ENCODE peak calls at places on chromosomes 1 and 21, in six cellular contexts. N is uterus, D is tibial nerve, L is ovary, Y is IMR-90, G is HCT116. P is an unnamed sample.
A peak's percentile ranks its signal among the peaks of the same experiment; 100 is the strongest.

GRCh38 chr1:215421772-215422171 is 145.3 kb upstream of the KCTD3 start:
- DNase-seq in N (no peak), D (no peak), L (no peak), Y (no peak), G (no peak), P (no peak)

GRCh38 chr1:53063744-53064515 is 1.9 kb downstream of the PODN start:
- DNase-seq in N (no peak), D (no peak), L (peak; percentile 11), Y (no peak), G (no peak), P (no peak)

GRCh38 chr1:171940373-171940772 is 99.1 kb downstream of the DNM3 start:
- DNase-seq in N (no peak), D (no peak), L (no peak), Y (no peak), G (no peak), P (no peak)

GRCh38 chr1:226268421-226269124 is 40.4 kb downstream of the LIN9 start:
- DNase-seq in N (no peak), D (no peak), L (no peak), Y (peak; percentile 75), G (no peak), P (no peak)

GRCh38 chr1:226365831-226366231 is 42.1 kb downstream of the PARP1 start:
- DNase-seq in N (no peak), D (no peak), L (no peak), Y (peak; percentile 86), G (no peak), P (no peak)

GRCh38 chr1:198699167-198700015 is 60.6 kb downstream of the PTPRC start:
- DNase-seq in N (no peak), D (no peak), L (no peak), Y (peak; percentile 28), G (peak; percentile 59), P (peak; percentile 85)

GRCh38 chr1:227753999-227754764 is 18.9 kb downstream of the SNAP47 start:
- DNase-seq in N (no peak), D (no peak), L (peak; percentile 59), Y (peak; percentile 64), G (no peak), P (no peak)

GRCh38 chr1:162056043-162056442 is 13.4 kb upstream of the NOS1AP start:
- DNase-seq in N (peak; percentile 37), D (peak; percentile 31), L (peak; percentile 37), Y (peak; percentile 67), G (peak; percentile 74), P (no peak)

GRCh38 chr1:151539321-151540020 is 638 bp upstream of the TUFT1 start:
- DNase-seq in N (peak; percentile 71), D (peak; percentile 28), L (peak; percentile 81), Y (peak; percentile 96), G (peak; percentile 95), P (no peak)

GRCh38 chr1:116826818-116827606 is 72.8 kb downstream of the CD2 start:
- DNase-seq in N (no peak), D (no peak), L (no peak), Y (peak; percentile 7), G (no peak), P (no peak)

GRCh38 chr1:75092141-75092540 is 42.0 kb upstream of the LHX8 start:
- DNase-seq in N (no peak), D (no peak), L (no peak), Y (no peak), G (no peak), P (no peak)

GRCh38 chr21:23853796-23854379 is 1753.4 kb downstream of the MRPL39 start:
- DNase-seq in N (no peak), D (no peak), L (no peak), Y (peak; percentile 31), G (no peak), P (no peak)

GRCh38 chr1:9196129-9197040 is 38.2 kb upstream of the H6PD start:
- DNase-seq in N (peak; percentile 72), D (peak; percentile 83), L (peak; percentile 81), Y (peak; percentile 94), G (no peak), P (no peak)

GRCh38 chr1:222047370-222047769 is 305.5 kb upstream of the DUSP10 start:
- DNase-seq in N (no peak), D (no peak), L (no peak), Y (no peak), G (no peak), P (no peak)

GRCh38 chr1:97632075-97632474 is 288.8 kb downstream of the DPYD start:
- DNase-seq in N (no peak), D (no peak), L (no peak), Y (peak; percentile 60), G (no peak), P (no peak)

GRCh38 chr1:147388969-147389368 is 146.5 kb downstream of the CHD1L start:
- DNase-seq in N (no peak), D (no peak), L (no peak), Y (no peak), G (no peak), P (no peak)

GRCh38 chr1:1001631-1002300 is 1.9 kb upstream of the HES4 start:
- DNase-seq in N (peak; percentile 84), D (peak; percentile 42), L (peak; percentile 81), Y (peak; percentile 51), G (peak; percentile 46), P (peak; percentile 98)

GRCh38 chr1:70331962-70332361 is 22.6 kb downstream of the ANKRD13C start:
- DNase-seq in N (no peak), D (no peak), L (no peak), Y (no peak), G (no peak), P (no peak)

GRCh38 chr1:63487336-63488065 is 35.5 kb downstream of the ITGB3BP start:
- DNase-seq in N (no peak), D (no peak), L (no peak), Y (peak; percentile 91), G (no peak), P (no peak)

GRCh38 chr1:89607888-89608626 is 24.9 kb upstream of the LRRC8C start:
- DNase-seq in N (no peak), D (no peak), L (no peak), Y (peak; percentile 31), G (no peak), P (no peak)

GRCh38 chr1:212529211-212529731 is 79.3 kb upstream of the ATF3 start:
- DNase-seq in N (no peak), D (no peak), L (no peak), Y (peak; percentile 61), G (no peak), P (no peak)

GRCh38 chr1:79323240-79324025 is 316.9 kb upstream of the ADGRL4 start:
- DNase-seq in N (no peak), D (no peak), L (no peak), Y (peak; percentile 100), G (peak; percentile 12), P (no peak)

GRCh38 chr1:40638097-40639036 is 27.1 kb downstream of the RIMS3 start:
- DNase-seq in N (no peak), D (no peak), L (no peak), Y (no peak), G (no peak), P (no peak)

GRCh38 chr1:230693221-230693620 is 20.7 kb downstream of the AGT start:
- DNase-seq in N (no peak), D (no peak), L (no peak), Y (no peak), G (no peak), P (no peak)

GRCh38 chr1:233614173-233614742 is 352 bp downstream of the KCNK1 start:
- DNase-seq in N (no peak), D (no peak), L (peak; percentile 44), Y (peak; percentile 19), G (peak; percentile 29), P (peak; percentile 84)

GRCh38 chr1:240114222-240114621 is 22.5 kb downstream of the FMN2 start:
- DNase-seq in N (no peak), D (no peak), L (no peak), Y (no peak), G (no peak), P (no peak)

GRCh38 chr1:25711555-25712298 is 88.3 kb upstream of the SELENON start:
- DNase-seq in N (peak; percentile 12), D (no peak), L (no peak), Y (peak; percentile 92), G (no peak), P (peak; percentile 84)

GRCh38 chr1:233114159-233114558 is 163.7 kb downstream of the NTPCR start:
- DNase-seq in N (no peak), D (no peak), L (no peak), Y (peak; percentile 55), G (peak; percentile 29), P (no peak)

GRCh38 chr1:38125016-38125415 is 78.4 kb upstream of the POU3F1 start:
- DNase-seq in N (no peak), D (no peak), L (no peak), Y (no peak), G (no peak), P (no peak)

GRCh38 chr1:206895837-206896242 is 1.4 kb upstream of the IL24 start:
- DNase-seq in N (no peak), D (no peak), L (no peak), Y (peak; percentile 68), G (no peak), P (no peak)

GRCh38 chr1:159229486-159229885 is 24.8 kb downstream of the ACKR1 start:
- DNase-seq in N (no peak), D (no peak), L (no peak), Y (no peak), G (no peak), P (no peak)
- TF ChIP-seq POLR2A in N (no peak), D (no peak), L (no peak), Y (no peak), G (no peak), P (no peak)

GRCh38 chr1:86774305-86775304 is 70.2 kb downstream of the SH3GLB1 start:
- DNase-seq in N (peak; percentile 73), D (peak; percentile 15), L (peak; percentile 50), Y (peak; percentile 90), G (peak; percentile 49), P (no peak)
- TF ChIP-seq POLR2A in N (no peak), D (no peak), L (no peak), Y (no peak), G (no peak), P (no peak)

GRCh38 chr1:19799233-19799876 is 361 bp downstream of the TMCO4 start:
- DNase-seq in N (no peak), D (peak; percentile 28), L (peak; percentile 56), Y (peak; percentile 37), G (no peak), P (no peak)
- TF ChIP-seq POLR2A in N (peak; percentile 33), D (no peak), L (no peak), Y (no peak), G (no peak), P (no peak)

DNA sequence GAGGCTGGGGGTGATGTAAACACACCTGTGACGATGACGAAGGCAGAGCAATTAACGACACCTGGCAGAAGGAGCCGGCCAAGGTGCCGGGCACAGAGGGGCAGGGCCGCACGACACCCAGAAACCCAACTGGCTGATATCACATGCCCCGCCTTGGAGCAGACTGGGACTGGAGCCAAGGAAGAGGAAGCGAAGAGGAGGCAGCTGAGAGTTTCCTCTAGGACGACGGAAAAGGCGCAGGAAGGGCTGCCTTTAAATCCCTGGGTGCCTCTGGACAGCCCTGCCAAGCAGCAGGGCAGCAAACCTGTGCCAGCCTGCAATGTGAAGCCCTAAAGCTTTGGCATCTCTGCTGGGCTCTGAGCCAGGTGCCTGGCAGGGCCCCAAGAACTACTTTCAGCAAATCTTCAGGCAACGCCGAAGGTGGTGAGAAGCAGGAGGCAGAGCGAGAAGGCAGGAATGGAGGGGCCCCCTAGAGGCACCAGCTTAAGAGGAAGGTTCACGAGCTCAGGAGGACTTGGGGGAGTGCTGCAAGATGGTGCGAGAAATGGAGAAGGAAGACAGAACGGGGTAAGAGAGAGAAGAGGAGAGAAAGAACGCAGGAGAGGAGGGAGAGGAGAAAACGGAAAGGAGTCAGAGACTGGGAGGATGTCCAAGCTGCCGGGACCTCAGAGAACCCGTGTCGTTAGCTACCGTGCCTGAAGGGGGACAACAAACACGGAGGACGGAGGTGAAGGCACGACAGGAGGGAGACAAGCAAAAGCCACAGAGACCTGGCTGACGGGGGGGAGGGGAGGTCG is 25.3 kb upstream of the PEF1 start:
- DNase-seq in N (peak; percentile 66), D (peak; percentile 69), L (peak; percentile 82), Y (peak; percentile 20), G (peak; percentile 12), P (peak; percentile 76)
- TF ChIP-seq POLR2A in N (peak; percentile 21), D (no peak), L (no peak), Y (no peak), G (no peak), P (no peak)

P was measured in upper lobe of left lung.